ENCODE peak calls at places on chromosome 21, in eight cellular contexts. A, N, R, H, Y, C, W and L are unnamed samples.
A peak's percentile ranks its signal among the peaks of the same experiment; 100 is the strongest.

GRCh38 chr21:15841856-15842564 is 112.2 kb downstream of the USP25 start:
- DNase-seq in A (peak; percentile 80), N (no peak), R (no peak), H (no peak), Y (peak; percentile 11), C (no peak), W (no peak), L (peak; percentile 52)

GRCh38 chr21:43864313-43864805 is 664 bp upstream of the AGPAT3 start:
- DNase-seq in A (no peak), N (peak; percentile 22), R (peak; percentile 87), H (peak; percentile 23), Y (no peak), C (peak; percentile 66), W (peak; percentile 11), L (peak; percentile 45)

GRCh38 chr21:37270576-37271365 is 3.6 kb upstream of the VPS26C start:
- DNase-seq in A (no peak), N (no peak), R (no peak), H (no peak), Y (no peak), C (no peak), W (no peak), L (no peak)

GRCh38 chr21:44753357-44753756 is 42.0 kb upstream of the TSPEAR start:
- DNase-seq in A (no peak), N (no peak), R (no peak), H (no peak), Y (no peak), C (no peak), W (no peak), L (no peak)

GRCh38 chr21:38815060-38815405 is 9.3 kb downstream of the ETS2 start:
- DNase-seq in A (peak; percentile 69), N (no peak), R (no peak), H (no peak), Y (no peak), C (no peak), W (no peak), L (no peak)

GRCh38 chr21:46113497-46114176 is 15.7 kb downstream of the COL6A2 start:
- DNase-seq in A (no peak), N (no peak), R (no peak), H (no peak), Y (no peak), C (no peak), W (no peak), L (no peak)

GRCh38 chr21:41877901-41878830 is 978 bp downstream of the PRDM15 start:
- DNase-seq in A (peak; percentile 73), N (peak; percentile 43), R (no peak), H (peak; percentile 47), Y (no peak), C (peak; percentile 52), W (peak; percentile 15), L (peak; percentile 73)

GRCh38 chr21:44930543-44930981 is 9.3 kb upstream of the SLX9 start:
- DNase-seq in A (no peak), N (peak; percentile 69), R (no peak), H (peak; percentile 80), Y (no peak), C (peak; percentile 16), W (peak; percentile 59), L (peak; percentile 12)

GRCh38 chr21:16082038-16082816 is 352.4 kb downstream of the USP25 start:
- DNase-seq in A (peak; percentile 56), N (no peak), R (no peak), H (no peak), Y (no peak), C (peak; percentile 45), W (no peak), L (peak; percentile 21)

GRCh38 chr21:45142916-45143315 is 68.5 kb downstream of the ADARB1 start:
- DNase-seq in A (no peak), N (no peak), R (no peak), H (no peak), Y (no peak), C (no peak), W (no peak), L (no peak)

GRCh38 chr21:33980276-33980916 is 64.8 kb upstream of the ATP5PO start:
- DNase-seq in A (no peak), N (no peak), R (no peak), H (no peak), Y (no peak), C (no peak), W (no peak), L (no peak)

GRCh38 chr21:17758703-17759102 is 60.5 kb downstream of the C21orf91 start:
- DNase-seq in A (peak; percentile 9), N (no peak), R (no peak), H (no peak), Y (no peak), C (no peak), W (no peak), L (no peak)

GRCh38 chr21:42659416-42660117 is 6.1 kb downstream of the PDE9A start:
- DNase-seq in A (no peak), N (no peak), R (no peak), H (no peak), Y (no peak), C (no peak), W (no peak), L (no peak)

GRCh38 chr21:37886726-37887309 is 29.4 kb downstream of the KCNJ6 start:
- DNase-seq in A (no peak), N (no peak), R (no peak), H (no peak), Y (no peak), C (no peak), W (no peak), L (no peak)

GRCh38 chr21:40422851-40423635 is 423.9 kb downstream of the DSCAM start:
- DNase-seq in A (no peak), N (no peak), R (no peak), H (no peak), Y (no peak), C (no peak), W (no peak), L (no peak)

GRCh38 chr21:43300496-43301423 is 126.2 kb downstream of the SIK1 start:
- DNase-seq in A (no peak), N (no peak), R (no peak), H (no peak), Y (no peak), C (no peak), W (no peak), L (no peak)

GRCh38 chr21:44766818-44767354 is 34.7 kb downstream of the UBE2G2 start:
- DNase-seq in A (no peak), N (no peak), R (no peak), H (no peak), Y (no peak), C (no peak), W (no peak), L (no peak)

GRCh38 chr21:43209575-43210453 is 41.0 kb downstream of the CRYAA start:
- DNase-seq in A (peak; percentile 67), N (no peak), R (no peak), H (no peak), Y (no peak), C (no peak), W (no peak), L (no peak)

GRCh38 chr21:34875830-34876229 is 173.3 kb downstream of the RUNX1 start:
- DNase-seq in A (peak; percentile 22), N (no peak), R (no peak), H (no peak), Y (no peak), C (no peak), W (no peak), L (peak; percentile 84)

GRCh38 chr21:34890724-34891609 is 158.1 kb downstream of the RUNX1 start:
- DNase-seq in A (peak; percentile 74), N (peak; percentile 29), R (peak; percentile 42), H (no peak), Y (no peak), C (no peak), W (no peak), L (no peak)

GRCh38 chr21:43979654-43980053 is 32.5 kb upstream of the TRAPPC10 start:
- DNase-seq in A (no peak), N (no peak), R (no peak), H (no peak), Y (no peak), C (no peak), W (no peak), L (no peak)

GRCh38 chr21:45366931-45367401 is 38.0 kb upstream of the COL18A1 start:
- DNase-seq in A (peak; percentile 97), N (no peak), R (no peak), H (no peak), Y (no peak), C (no peak), W (no peak), L (peak; percentile 80)

GRCh38 chr21:16792155-16792554 is 720.7 kb upstream of the CXADR start:
- DNase-seq in A (no peak), N (no peak), R (no peak), H (no peak), Y (no peak), C (no peak), W (no peak), L (peak; percentile 27)

GRCh38 chr21:43588957-43589356 is 70.3 kb downstream of the HSF2BP start:
- DNase-seq in A (no peak), N (no peak), R (no peak), H (no peak), Y (no peak), C (no peak), W (no peak), L (no peak)

GRCh38 chr21:23986214-23986613 is 1621.1 kb downstream of the MRPL39 start:
- DNase-seq in A (no peak), N (no peak), R (no peak), H (no peak), Y (no peak), C (no peak), W (no peak), L (no peak)

GRCh38 chr21:21101911-21102310 is 103.7 kb downstream of the NCAM2 start:
- DNase-seq in A (peak; percentile 67), N (no peak), R (peak; percentile 14), H (peak; percentile 27), Y (no peak), C (peak; percentile 26), W (no peak), L (peak; percentile 55)

GRCh38 chr21:44299085-44299457 is 782 bp upstream of the PFKL start:
- DNase-seq in A (peak; percentile 34), N (no peak), R (no peak), H (no peak), Y (no peak), C (peak; percentile 48), W (no peak), L (no peak)

GRCh38 chr21:18228060-18228739 is 16.4 kb upstream of the CHODL start:
- DNase-seq in A (no peak), N (no peak), R (no peak), H (no peak), Y (no peak), C (no peak), W (no peak), L (no peak)

GRCh38 chr21:34981793-34982192 is 67.3 kb downstream of the RUNX1 start:
- DNase-seq in A (no peak), N (no peak), R (no peak), H (no peak), Y (no peak), C (no peak), W (no peak), L (no peak)